ENCODE peak calls at places on chromosome 22, in four cellular contexts. Q, U, Z and N are unnamed samples.

GRCh38 chr22:42595434-42595833 is 19.2 kb downstream of the POLDIP3 start:
- DNase-seq in Q (no peak), U (no peak), Z (no peak), N (no peak)

GRCh38 chr22:41380993-41381328 is 781 bp upstream of the TEF start:
- DNase-seq in Z (no peak), Q (peak), U (peak), N (peak)

GRCh38 chr22:37232140-37232998 is 11.7 kb downstream of the RAC2 start:
- DNase-seq in Q (no peak), U (no peak), Z (no peak), N (no peak)

GRCh38 chr22:48566741-48567140 is 1260.9 kb downstream of the BRD1 start:
- DNase-seq in Z (no peak), U (no peak), Q (no peak), N (no peak)

GRCh38 chr22:36405221-36405631 is 17.5 kb upstream of the MYH9 start:
- DNase-seq in U (no peak), Z (no peak), Q (no peak), N (no peak)

GRCh38 chr22:30816413-30816812 is 121.7 kb downstream of the OSBP2 start:
- DNase-seq in Z (no peak), U (no peak), Q (no peak), N (no peak)

GRCh38 chr22:41589260-41589600 is 410 bp downstream of the PMM1 start:
- DNase-seq in Z (no peak), U (peak), Q (no peak), N (no peak)

GRCh38 chr22:29226246-29226981 is 20.7 kb downstream of the EMID1 start:
- DNase-seq in Q (no peak), Z (no peak), U (no peak), N (no peak)

GRCh38 chr22:20526628-20527355 is 19.4 kb downstream of the MED15 start:
- DNase-seq in U (no peak), Q (no peak), Z (no peak), N (no peak)

GRCh38 chr22:37561209-37562048 is 1.1 kb downstream of the CDC42EP1 start:
- DNase-seq in Z (peak), Q (peak), U (peak), N (peak)

GRCh38 chr22:48102581-48102980 is 1340.1 kb downstream of the TBC1D22A start:
- DNase-seq in U (no peak), Z (no peak), Q (no peak), N (no peak)

GRCh38 chr22:46117206-46118199 is 32.8 kb upstream of the PPARA start:
- DNase-seq in Q (no peak), Z (no peak), U (no peak), N (no peak)

GRCh38 chr22:30038219-30038618 is 42.0 kb upstream of the HORMAD2 start:
- DNase-seq in Q (no peak), U (peak), Z (no peak), N (peak)

GRCh38 chr22:50507421-50507990 is at the start of gene LMF2:
- DNase-seq in Z (peak), Q (peak), U (no peak), N (peak)

GRCh38 chr22:30423296-30423958 is 2.1 kb upstream of the MTFP1 start:
- DNase-seq in U (peak), Q (no peak), Z (peak), N (peak)

GRCh38 chr22:22235564-22235963 is 9.0 kb upstream of the VPREB1 start:
- DNase-seq in Q (no peak), U (peak), Z (peak), N (peak)

GRCh38 chr22:49734390-49734789 is 93.3 kb downstream of the BRD1 start:
- DNase-seq in Q (no peak), U (no peak), Z (no peak), N (no peak)

GRCh38 chr22:49962751-49963646 is 2.4 kb downstream of the PIM3 start:
- DNase-seq in U (no peak), Q (peak), Z (no peak), N (peak)

GRCh38 chr22:38543822-38544221 is 26.2 kb downstream of the DMC1 start:
- DNase-seq in Q (no peak), Z (no peak), U (no peak), N (no peak)

GRCh38 chr22:20021196-20022181 is 579 bp downstream of the TANGO2 start:
- DNase-seq in U (peak), Q (peak), Z (no peak), N (peak)

GRCh38 chr22:49941507-49942316 is 18.9 kb upstream of the PIM3 start:
- DNase-seq in U (no peak), Q (no peak), Z (no peak), N (no peak)

GRCh38 chr22:20086101-20086599 is 6.1 kb downstream of the DGCR8 start:
- DNase-seq in Q (no peak), U (no peak), Z (no peak), N (no peak)

GRCh38 chr22:40107756-40108437 is 69.8 kb upstream of the TNRC6B start:
- DNase-seq in U (peak), Q (no peak), Z (peak), N (no peak)

GRCh38 chr22:40534379-40535188 is 101.9 kb downstream of the MRTFA start:
- DNase-seq in U (no peak), Z (peak), Q (no peak), N (no peak)

GRCh38 chr22:46833228-46833627 is 70.8 kb downstream of the TBC1D22A start:
- DNase-seq in Z (no peak), U (peak), Q (no peak), N (no peak)